ENCODE peak calls at places on chromosomes 2 and 18, in six cellular contexts. I is neuronal stem cell, X is IMR-90, G is H1, W is H9, M is mesendoderm. Y is an unnamed sample.

GRCh38 chr2:97748397-97748796 is 35.0 kb downstream of the ZAP70 start:
- DNase-seq in I (peak; percentile 37), G (peak; percentile 57), W (peak; percentile 91), M (peak; percentile 94), X (no peak), Y (no peak)

GRCh38 chr2:121634354-121635307 is 14.6 kb downstream of the CLASP1 start:
- DNase-seq in M (no peak), X (peak; percentile 66), G (no peak), W (no peak), I (no peak), Y (peak; percentile 84)

GRCh38 chr2:112864072-112864471 is 27.5 kb upstream of the IL1B start:
- DNase-seq in W (no peak), M (no peak), X (no peak), I (no peak), G (no peak), Y (no peak)

GRCh38 chr2:127324635-127325034 is 30.7 kb upstream of the ERCC3 start:
- DNase-seq in M (peak; percentile 37), W (no peak), G (no peak), X (peak; percentile 68), I (no peak), Y (peak; percentile 61)

GRCh38 chr18:905307-905947 is 756 bp downstream of the ADCYAP1 start:
- DNase-seq in X (no peak), W (peak; percentile 34), G (no peak), M (peak; percentile 14), I (no peak), Y (no peak)

GRCh38 chr2:239824866-239825704 is 200.1 kb downstream of the NDUFA10 start:
- DNase-seq in X (no peak), G (no peak), I (no peak), W (peak; percentile 59), M (peak; percentile 52), Y (no peak)

GRCh38 chr2:53275743-53276142 is 491.9 kb upstream of the CHAC2 start:
- DNase-seq in M (no peak), X (no peak), G (no peak), W (no peak), I (no peak), Y (no peak)

GRCh38 chr2:131077182-131077846 is 15.9 kb downstream of the FAM168B start:
- DNase-seq in I (no peak), M (no peak), X (no peak), G (no peak), W (no peak), Y (no peak)

GRCh38 chr2:121132054-121132453 is 152.9 kb downstream of the TFCP2L1 start:
- DNase-seq in G (no peak), X (no peak), W (no peak), M (no peak), I (no peak), Y (no peak)

GRCh38 chr2:230925443-230925878 is 419 bp upstream of the GPR55 start:
- DNase-seq in G (no peak), I (no peak), X (no peak), M (no peak), W (peak; percentile 20), Y (no peak)

DNA sequence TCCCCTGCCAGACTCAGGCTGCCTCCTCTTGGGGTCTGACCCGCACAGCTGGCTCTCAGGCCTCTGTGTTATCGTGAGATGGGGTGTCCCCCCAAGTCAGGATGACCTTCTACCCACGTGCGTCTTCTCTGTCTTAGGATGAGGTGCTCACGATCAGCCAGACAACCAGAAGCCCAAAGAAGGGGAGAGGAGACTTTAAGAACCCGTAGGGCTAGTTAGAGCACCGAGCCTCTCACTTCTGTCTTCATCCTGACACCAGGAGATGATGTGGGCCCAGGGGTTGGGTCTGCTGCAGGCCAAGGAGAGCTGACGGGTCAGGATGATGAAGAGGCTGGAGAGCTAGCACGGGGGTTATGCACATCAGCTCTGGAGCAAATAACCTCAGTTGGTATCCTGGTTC is 21.0 kb downstream of the CAPG start:
- DNase-seq in M (no peak), G (no peak), W (no peak), X (no peak), I (no peak), Y (no peak)
- H3K27ac ChIP-seq in M (no peak overlapping the region), G (no peak overlapping the region), W (no peak overlapping the region), X (no peak overlapping the region), I (no peak overlapping the region), Y (no peak overlapping the region)

DNA sequence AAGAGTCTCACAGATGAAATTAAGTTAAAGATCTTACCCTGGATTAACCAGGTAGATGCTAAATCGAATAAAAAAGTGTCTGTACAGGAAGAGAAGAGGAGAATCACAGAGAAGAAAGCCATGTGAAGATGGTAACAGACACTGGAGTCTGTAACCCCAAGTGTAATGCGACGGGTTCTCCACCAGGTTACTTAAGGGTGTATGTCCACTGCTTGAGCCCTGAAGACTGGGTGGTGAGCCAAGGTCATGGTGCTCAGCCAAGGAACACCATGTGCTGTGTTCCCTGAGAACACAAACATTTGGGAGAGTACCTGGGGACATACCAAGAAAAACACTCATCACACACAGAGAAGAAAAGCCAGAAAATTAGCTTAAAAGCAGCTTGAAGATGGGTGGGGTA is 8.2 kb upstream of the ACADL start:
- DNase-seq in X (no peak), G (no peak), M (no peak), W (no peak), I (no peak), Y (no peak)
- H2BK15ac ChIP-seq in X (no peak overlapping the region), G (no peak overlapping the region), M (no peak overlapping the region), W (no peak overlapping the region), I (no peak overlapping the region), Y (no peak overlapping the region)

GRCh38 chr2:152372438-152372984 is 37.5 kb downstream of the FMNL2 start:
- DNase-seq in X (no peak), I (no peak), M (no peak), G (no peak), W (no peak), Y (no peak)

GRCh38 chr2:152369176-152369860 is 34.3 kb downstream of the FMNL2 start:
- DNase-seq in X (peak; percentile 91), G (no peak), I (no peak), W (no peak), M (peak; percentile 45), Y (peak; percentile 96)

GRCh38 chr2:152367547-152368250 is 32.7 kb downstream of the FMNL2 start:
- DNase-seq in W (no peak), X (peak; percentile 50), I (no peak), M (no peak), G (no peak), Y (peak; percentile 44)

GRCh38 chr2:152375174-152375573 is 40.2 kb downstream of the FMNL2 start:
- DNase-seq in M (no peak), G (no peak), X (no peak), W (no peak), I (no peak), Y (no peak)

GRCh38 chr2:152370783-152371182 is 35.8 kb downstream of the FMNL2 start:
- DNase-seq in M (peak; percentile 26), W (no peak), G (no peak), I (no peak), X (no peak), Y (peak; percentile 76)
- H3K27ac ChIP-seq in M (no peak overlapping the region), W (no peak overlapping the region), G (no peak overlapping the region), I (no peak overlapping the region), X (no peak overlapping the region), Y (no peak overlapping the region)

DNA sequence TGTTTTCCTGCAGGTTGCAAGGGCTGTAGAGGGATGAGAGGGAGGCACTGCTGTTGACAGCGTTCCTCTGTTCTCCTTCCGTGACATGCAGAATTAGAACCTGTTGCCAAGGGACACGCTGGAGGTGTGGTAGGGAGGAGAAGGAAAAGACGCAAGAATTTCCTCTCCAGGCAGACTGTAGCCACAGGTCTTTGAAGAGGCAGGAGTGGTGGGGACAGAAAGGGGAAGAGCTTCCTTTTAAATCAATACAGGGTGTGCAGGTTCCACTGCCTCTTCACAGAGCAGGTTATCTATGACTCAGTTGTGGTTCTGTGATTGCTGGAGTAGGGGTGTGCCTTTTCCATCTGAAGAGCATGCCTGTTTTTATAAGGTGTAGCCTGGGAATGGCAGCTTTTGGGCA is 133.0 kb downstream of the WDSUB1 start:
- DNase-seq in M (no peak), W (no peak), G (no peak), I (no peak), X (no peak), Y (no peak)
- H2BK15ac ChIP-seq in M (no peak overlapping the region), W (no peak overlapping the region), G (no peak overlapping the region), I (no peak overlapping the region), X (peak overlapping the region; percentile 20), Y (no peak overlapping the region)

DNA sequence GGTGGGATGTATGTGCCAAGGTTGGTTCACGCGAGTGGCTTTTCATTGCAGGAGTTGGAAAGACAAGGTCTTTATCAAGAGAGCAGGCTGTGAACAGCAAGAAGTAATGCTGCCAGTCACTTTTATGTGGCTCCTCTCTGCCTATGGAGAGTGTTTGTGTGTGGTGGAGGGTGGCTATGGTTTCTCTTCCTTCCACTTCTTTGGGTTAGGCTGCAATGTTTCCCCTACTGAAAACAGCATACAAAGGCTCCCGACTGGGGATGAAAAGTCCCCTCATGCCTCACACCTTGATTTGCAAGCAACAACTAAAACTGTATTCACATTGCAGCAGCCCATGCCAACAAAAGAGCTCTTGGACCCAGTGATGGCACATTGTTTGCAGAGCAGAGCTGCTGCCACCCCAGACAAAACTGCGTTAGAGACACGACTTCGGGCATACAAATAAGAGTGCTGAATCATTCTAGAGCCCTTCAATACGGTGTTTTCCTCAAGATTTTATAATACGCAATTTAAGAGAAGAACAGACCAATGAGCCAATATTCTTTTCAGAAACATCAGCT is 301.6 kb downstream of the SLC8A1 start:
- DNase-seq in G (no peak), I (peak; percentile 3), M (no peak), X (no peak), W (no peak), Y (no peak)
- H3K27ac ChIP-seq in G (no peak overlapping the region), I (no peak overlapping the region), M (no peak overlapping the region), X (no peak overlapping the region), W (no peak overlapping the region), Y (no peak overlapping the region)

DNA sequence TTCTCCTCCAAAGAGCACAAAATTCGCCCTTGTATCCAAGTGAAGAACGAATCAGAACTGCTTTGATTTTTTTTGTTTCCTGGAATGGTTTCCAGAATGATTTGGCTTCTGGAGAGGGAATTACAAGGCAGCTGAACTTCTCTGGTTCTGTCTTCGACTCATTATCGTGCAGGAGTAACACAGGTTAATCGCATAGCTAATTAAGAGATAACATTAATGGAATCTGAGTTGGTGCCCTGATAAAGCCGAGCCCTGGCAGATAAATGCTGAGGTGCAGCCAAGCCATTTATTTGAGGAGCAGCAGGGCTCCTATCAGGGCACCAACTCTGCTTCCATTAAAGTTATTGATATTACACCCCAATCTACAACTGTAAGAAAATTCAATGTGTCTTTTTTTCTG is 433.7 kb downstream of the ZNF521 start:
- DNase-seq in I (no peak), W (no peak), M (peak; percentile 79), G (no peak), X (no peak), Y (no peak)
- H2BK15ac ChIP-seq in I (no peak overlapping the region), W (no peak overlapping the region), M (no peak overlapping the region), G (no peak overlapping the region), X (no peak overlapping the region), Y (no peak overlapping the region)

DNA sequence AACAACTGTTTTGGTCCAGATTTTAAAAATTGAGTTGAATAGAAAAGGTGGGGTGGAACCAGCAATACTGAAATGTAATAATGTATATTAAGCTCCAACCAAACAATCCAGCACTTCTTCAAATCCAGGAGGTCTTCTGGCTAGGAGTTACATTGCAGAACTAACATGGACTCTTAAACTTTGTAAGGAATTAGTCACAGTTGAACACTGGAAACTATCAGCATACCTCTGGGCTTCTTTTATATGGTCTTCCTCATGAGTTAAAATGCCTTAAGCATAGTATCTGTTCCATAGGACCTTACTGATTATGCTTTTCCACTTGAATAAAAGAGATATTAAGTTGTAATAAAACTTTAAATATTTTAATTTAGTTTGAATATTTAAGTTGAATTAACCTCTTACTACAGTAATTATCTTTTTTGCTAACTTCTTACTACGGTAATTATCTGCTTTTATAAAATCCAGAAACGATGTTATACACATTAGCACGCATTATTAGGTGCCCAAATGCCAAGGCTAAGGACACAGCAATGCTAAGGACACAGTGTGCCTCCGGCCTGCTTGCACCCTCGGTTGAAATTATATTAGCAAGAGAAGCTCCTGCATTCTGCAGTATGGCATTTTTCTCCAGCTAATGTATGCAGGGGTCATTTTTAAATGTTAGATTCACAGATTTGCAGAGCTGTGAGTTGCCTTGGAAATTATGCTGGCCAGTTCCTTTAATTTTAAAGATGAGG is 219.9 kb downstream of the NEDD4L start:
- DNase-seq in X (peak; percentile 21), W (no peak), M (no peak), G (no peak), I (no peak), Y (peak; percentile 53)
- H3K27ac ChIP-seq in X (no peak overlapping the region), W (no peak overlapping the region), M (no peak overlapping the region), G (no peak overlapping the region), I (no peak overlapping the region), Y (no peak overlapping the region)